ENCODE peak calls at places on chromosomes 2 and 18, in eight cellular contexts. One of them, this sample, is unnamed.
A peak's percentile ranks its signal among the peaks of the same experiment; 100 is the strongest.

GRCh38 chr2:10172033-10172865 is 49.7 kb downstream of the RRM2 start:
- DNase-seq in left ventricle myocardium inferior: no peak
- DNase-seq in PC-9: no peak
- DNase-seq in tibial artery: no peak
- DNase-seq in heart left ventricle: no peak
- DNase-seq in pancreas: no peak
- DNase-seq in heart right ventricle: no peak
- DNase-seq in breast epithelium: no peak
- DNase-seq in this sample: no peak

GRCh38 chr2:151482310-151482709 is 72.6 kb downstream of the RIF1 start:
- DNase-seq in left ventricle myocardium inferior: no peak
- DNase-seq in breast epithelium: no peak
- DNase-seq in PC-9: no peak
- DNase-seq in pancreas: no peak
- DNase-seq in tibial artery: no peak
- DNase-seq in heart right ventricle: no peak
- DNase-seq in heart left ventricle: no peak
- DNase-seq in this sample: no peak

GRCh38 chr2:136141510-136142154 is 23.7 kb upstream of the CXCR4 start:
- DNase-seq in tibial artery: no peak
- DNase-seq in PC-9: no peak
- DNase-seq in pancreas: no peak
- DNase-seq in heart left ventricle: no peak
- DNase-seq in heart right ventricle: no peak
- DNase-seq in breast epithelium: no peak
- DNase-seq in left ventricle myocardium inferior: no peak
- DNase-seq in this sample: no peak

GRCh38 chr18:59096098-59096779 is 43.4 kb upstream of the SEC11C start:
- DNase-seq in left ventricle myocardium inferior: no peak
- DNase-seq in pancreas: no peak
- DNase-seq in PC-9: no peak
- DNase-seq in breast epithelium: no peak
- DNase-seq in heart left ventricle: no peak
- DNase-seq in heart right ventricle: no peak
- DNase-seq in tibial artery: no peak
- DNase-seq in this sample: no peak

GRCh38 chr2:127415593-127416485 is 2.4 kb upstream of the PROC start:
- DNase-seq in heart left ventricle: peak; percentile 57
- DNase-seq in tibial artery: peak; percentile 76
- DNase-seq in breast epithelium: peak; percentile 76
- DNase-seq in heart right ventricle: peak; percentile 30
- DNase-seq in pancreas: peak; percentile 90
- DNase-seq in left ventricle myocardium inferior: peak; percentile 50
- DNase-seq in PC-9: peak; percentile 74
- DNase-seq in this sample: peak; percentile 64

GRCh38 chr2:172600644-172601043 is 44.8 kb downstream of the PDK1 start:
- DNase-seq in left ventricle myocardium inferior: no peak
- DNase-seq in heart right ventricle: no peak
- DNase-seq in pancreas: no peak
- DNase-seq in PC-9: no peak
- DNase-seq in heart left ventricle: no peak
- DNase-seq in tibial artery: no peak
- DNase-seq in breast epithelium: no peak
- DNase-seq in this sample: no peak

GRCh38 chr2:64698668-64699444 is 45.1 kb upstream of the SERTAD2 start:
- DNase-seq in left ventricle myocardium inferior: no peak
- DNase-seq in heart right ventricle: no peak
- DNase-seq in PC-9: peak; percentile 41
- DNase-seq in heart left ventricle: no peak
- DNase-seq in breast epithelium: no peak
- DNase-seq in tibial artery: no peak
- DNase-seq in pancreas: no peak
- DNase-seq in this sample: no peak

GRCh38 chr2:57979158-57979557 is 67.4 kb upstream of the VRK2 start:
- DNase-seq in pancreas: no peak
- DNase-seq in tibial artery: no peak
- DNase-seq in left ventricle myocardium inferior: no peak
- DNase-seq in PC-9: no peak
- DNase-seq in heart right ventricle: no peak
- DNase-seq in heart left ventricle: no peak
- DNase-seq in breast epithelium: no peak
- DNase-seq in this sample: no peak

GRCh38 chr2:188971316-188971930 is 2.8 kb upstream of the COL3A1 start:
- DNase-seq in tibial artery: no peak
- DNase-seq in PC-9: no peak
- DNase-seq in heart right ventricle: no peak
- DNase-seq in left ventricle myocardium inferior: no peak
- DNase-seq in pancreas: no peak
- DNase-seq in breast epithelium: no peak
- DNase-seq in heart left ventricle: no peak
- DNase-seq in this sample: no peak

DNA sequence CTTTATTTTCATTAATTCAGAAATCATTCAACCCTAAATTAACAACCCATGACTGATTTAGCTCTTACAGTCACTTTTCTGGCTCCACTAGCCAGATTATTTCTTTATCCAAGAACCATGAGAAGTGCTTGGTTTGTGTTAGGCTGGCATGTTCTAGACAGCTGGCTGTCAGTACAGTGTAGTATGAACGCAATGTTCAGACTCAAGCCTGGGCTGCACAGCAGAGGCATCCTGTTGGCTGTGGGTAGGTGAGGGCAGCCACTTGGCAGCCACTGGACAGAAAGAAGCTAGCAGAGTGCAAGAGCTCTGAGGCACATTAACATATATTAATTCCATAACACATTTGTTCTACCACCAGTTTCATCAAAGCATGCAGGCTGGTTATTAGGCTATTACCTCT is 522.9 kb upstream of the FSHR start:
- DNase-seq in pancreas: no peak
- DNase-seq in breast epithelium: no peak
- DNase-seq in heart left ventricle: no peak
- DNase-seq in heart right ventricle: no peak
- DNase-seq in tibial artery: no peak
- DNase-seq in PC-9: no peak
- DNase-seq in left ventricle myocardium inferior: no peak
- DNase-seq in this sample: no peak
- TF ChIP-seq CTCF in pancreas: no peak
- TF ChIP-seq CTCF in breast epithelium: no peak
- TF ChIP-seq CTCF in heart left ventricle: no peak
- TF ChIP-seq CTCF in heart right ventricle: no peak
- TF ChIP-seq CTCF in tibial artery: no peak
- TF ChIP-seq CTCF in PC-9: no peak
- TF ChIP-seq CTCF in left ventricle myocardium inferior: no peak
- TF ChIP-seq CTCF in this sample: no peak

GRCh38 chr2:55617160-55618024 is at the start of gene PPP4R3B:
- DNase-seq in breast epithelium: peak; percentile 98
- DNase-seq in PC-9: peak; percentile 100
- DNase-seq in heart left ventricle: peak; percentile 100
- DNase-seq in pancreas: peak; percentile 99
- DNase-seq in tibial artery: peak; percentile 100
- DNase-seq in heart right ventricle: peak; percentile 99
- DNase-seq in left ventricle myocardium inferior: peak; percentile 100
- DNase-seq in this sample: peak; percentile 99
- H3K4me1 ChIP-seq in breast epithelium: no peaks in the 10 kb centered on the region
- H3K4me1 ChIP-seq in PC-9: peaks cover 23% of the 10 kb centered on the region
- H3K4me1 ChIP-seq in heart left ventricle: peaks cover 42% of the 10 kb centered on the region
- H3K4me1 ChIP-seq in pancreas: peaks cover 16% of the 10 kb centered on the region
- H3K4me1 ChIP-seq in tibial artery: peaks cover 44% of the 10 kb centered on the region
- H3K4me1 ChIP-seq in heart right ventricle: peaks cover 34% of the 10 kb centered on the region
- H3K4me1 ChIP-seq in left ventricle myocardium inferior: peaks cover 86% of the 10 kb centered on the region
- H3K4me1 ChIP-seq in this sample: peaks cover 3% of the 10 kb centered on the region

GRCh38 chr2:27582695-27583389 is at the start of gene ZNF512:
- DNase-seq in breast epithelium: peak; percentile 75
- DNase-seq in pancreas: peak; percentile 87
- DNase-seq in heart right ventricle: peak; percentile 89
- DNase-seq in PC-9: peak; percentile 79
- DNase-seq in heart left ventricle: peak; percentile 94
- DNase-seq in tibial artery: peak; percentile 94
- DNase-seq in left ventricle myocardium inferior: peak; percentile 86
- DNase-seq in this sample: peak; percentile 64
- TF ChIP-seq CTCF in breast epithelium: peak; percentile 20
- TF ChIP-seq CTCF in pancreas: no peak
- TF ChIP-seq CTCF in heart right ventricle: no peak
- TF ChIP-seq CTCF in PC-9: no peak
- TF ChIP-seq CTCF in heart left ventricle: no peak
- TF ChIP-seq CTCF in tibial artery: no peak
- TF ChIP-seq CTCF in left ventricle myocardium inferior: no peak
- TF ChIP-seq CTCF in this sample: no peak

DNA sequence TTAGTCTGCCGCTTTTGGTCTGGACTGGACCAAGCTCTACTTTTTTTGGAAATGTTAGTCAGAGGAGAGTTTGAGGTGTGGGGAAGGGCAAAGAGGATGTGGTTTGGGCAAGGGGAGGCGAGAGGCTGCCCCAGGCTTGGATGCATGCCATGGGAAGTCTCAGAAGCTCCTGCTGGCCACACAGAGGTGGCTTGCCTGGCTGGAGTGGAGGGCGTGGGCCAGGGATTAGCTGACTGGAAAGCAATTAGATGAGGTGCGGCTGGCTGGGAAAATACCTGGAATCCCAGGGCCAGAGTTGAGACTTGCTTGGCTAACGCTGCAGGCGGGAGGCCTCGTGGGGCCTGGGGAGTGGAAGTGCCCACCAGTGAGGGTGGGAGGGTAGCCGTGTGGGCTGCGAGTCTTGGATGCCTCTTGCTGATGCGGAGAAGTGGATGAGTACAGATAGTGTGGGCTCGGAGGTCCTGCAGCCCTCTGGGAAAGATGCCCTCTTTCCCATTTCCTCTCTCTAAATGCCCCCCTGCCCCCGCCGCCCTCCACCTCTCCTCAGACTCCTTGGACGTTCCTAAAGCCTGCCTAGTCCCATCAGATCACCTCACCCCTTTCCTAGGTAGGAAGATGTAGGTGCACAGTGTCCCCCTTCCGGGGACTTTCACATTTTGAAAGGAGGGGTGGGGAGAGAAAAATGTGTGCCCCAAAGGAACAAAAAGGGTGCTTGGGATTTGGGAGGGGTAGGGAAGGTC is 117.6 kb downstream of the SMAD7 start:
- DNase-seq in PC-9: peak; percentile 92
- DNase-seq in tibial artery: peak; percentile 83
- DNase-seq in breast epithelium: no peak
- DNase-seq in heart right ventricle: peak; percentile 35
- DNase-seq in heart left ventricle: peak; percentile 68
- DNase-seq in pancreas: no peak
- DNase-seq in left ventricle myocardium inferior: peak; percentile 39
- DNase-seq in this sample: no peak
- H3K4me1 ChIP-seq in PC-9: peaks cover 60% of the 10 kb centered on the region
- H3K4me1 ChIP-seq in tibial artery: peaks cover 65% of the 10 kb centered on the region
- H3K4me1 ChIP-seq in breast epithelium: peaks cover 6% of the 10 kb centered on the region
- H3K4me1 ChIP-seq in heart right ventricle: peaks cover 50% of the 10 kb centered on the region
- H3K4me1 ChIP-seq in heart left ventricle: peaks cover 82% of the 10 kb centered on the region
- H3K4me1 ChIP-seq in pancreas: no peaks in the 10 kb centered on the region
- H3K4me1 ChIP-seq in left ventricle myocardium inferior: peaks cover 59% of the 10 kb centered on the region
- H3K4me1 ChIP-seq in this sample: peaks cover 8% of the 10 kb centered on the region

GRCh38 chr2:124810132-124810531 is 785.0 kb downstream of the CNTNAP5 start:
- DNase-seq in pancreas: no peak
- DNase-seq in PC-9: peak; percentile 35
- DNase-seq in heart left ventricle: peak; percentile 28
- DNase-seq in breast epithelium: no peak
- DNase-seq in tibial artery: no peak
- DNase-seq in left ventricle myocardium inferior: peak; percentile 14
- DNase-seq in heart right ventricle: peak; percentile 39
- DNase-seq in this sample: no peak
- TF ChIP-seq CTCF in pancreas: no peak
- TF ChIP-seq CTCF in PC-9: no peak
- TF ChIP-seq CTCF in heart left ventricle: peak; percentile 41
- TF ChIP-seq CTCF in breast epithelium: no peak
- TF ChIP-seq CTCF in tibial artery: no peak
- TF ChIP-seq CTCF in left ventricle myocardium inferior: peak; percentile 58
- TF ChIP-seq CTCF in heart right ventricle: peak; percentile 25
- TF ChIP-seq CTCF in this sample: no peak

DNA sequence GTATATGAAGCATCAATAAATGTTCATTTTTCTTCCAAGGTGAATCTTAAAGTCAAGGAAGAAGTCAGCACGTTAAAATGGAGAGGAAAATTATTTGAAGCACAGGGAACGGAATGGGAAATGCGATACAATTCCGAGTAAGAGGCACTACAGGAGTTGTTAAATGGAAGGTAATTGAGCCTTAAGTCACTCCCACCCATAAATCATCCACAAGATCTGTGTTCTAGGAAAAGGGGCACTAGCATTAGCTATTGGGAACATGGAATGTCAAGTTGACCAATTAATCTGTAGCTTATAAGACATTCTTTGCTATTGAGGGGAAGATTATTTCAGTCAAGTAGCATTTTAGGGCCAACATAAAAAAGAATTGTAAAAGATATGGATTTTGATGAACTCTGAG is 95.9 kb downstream of the SP3 start:
- DNase-seq in heart left ventricle: no peak
- DNase-seq in PC-9: no peak
- DNase-seq in left ventricle myocardium inferior: no peak
- DNase-seq in tibial artery: no peak
- DNase-seq in pancreas: no peak
- DNase-seq in heart right ventricle: no peak
- DNase-seq in breast epithelium: no peak
- DNase-seq in this sample: no peak
- H3K4me1 ChIP-seq in heart left ventricle: peaks cover under 1% of the 10 kb centered on the region
- H3K4me1 ChIP-seq in PC-9: peaks cover 18% of the 10 kb centered on the region
- H3K4me1 ChIP-seq in left ventricle myocardium inferior: peaks cover 8% of the 10 kb centered on the region
- H3K4me1 ChIP-seq in tibial artery: peaks cover 13% of the 10 kb centered on the region
- H3K4me1 ChIP-seq in pancreas: no peaks in the 10 kb centered on the region
- H3K4me1 ChIP-seq in heart right ventricle: peaks cover 11% of the 10 kb centered on the region
- H3K4me1 ChIP-seq in breast epithelium: peaks cover 7% of the 10 kb centered on the region
- H3K4me1 ChIP-seq in this sample: no peaks in the 10 kb centered on the region

GRCh38 chr2:199911052-199911876 is at the start of gene C2orf69:
- DNase-seq in left ventricle myocardium inferior: peak; percentile 96
- DNase-seq in PC-9: peak; percentile 92
- DNase-seq in pancreas: peak; percentile 96
- DNase-seq in heart left ventricle: peak; percentile 97
- DNase-seq in tibial artery: peak; percentile 97
- DNase-seq in heart right ventricle: peak; percentile 97
- DNase-seq in breast epithelium: peak; percentile 97
- DNase-seq in this sample: peak; percentile 97
- TF ChIP-seq CTCF in left ventricle myocardium inferior: no peak
- TF ChIP-seq CTCF in PC-9: no peak
- TF ChIP-seq CTCF in pancreas: no peak
- TF ChIP-seq CTCF in heart left ventricle: no peak
- TF ChIP-seq CTCF in tibial artery: no peak
- TF ChIP-seq CTCF in heart right ventricle: no peak
- TF ChIP-seq CTCF in breast epithelium: no peak
- TF ChIP-seq CTCF in this sample: no peak

GRCh38 chr2:218879881-218880748 is 537 bp upstream of the WNT10A start:
- DNase-seq in PC-9: no peak
- DNase-seq in tibial artery: no peak
- DNase-seq in pancreas: peak; percentile 37
- DNase-seq in breast epithelium: no peak
- DNase-seq in heart right ventricle: no peak
- DNase-seq in left ventricle myocardium inferior: no peak
- DNase-seq in heart left ventricle: no peak
- DNase-seq in this sample: no peak
- H3K4me1 ChIP-seq in PC-9: peaks cover 4% of the 10 kb centered on the region
- H3K4me1 ChIP-seq in tibial artery: peaks cover 40% of the 10 kb centered on the region
- H3K4me1 ChIP-seq in pancreas: peaks cover 11% of the 10 kb centered on the region
- H3K4me1 ChIP-seq in breast epithelium: no peaks in the 10 kb centered on the region
- H3K4me1 ChIP-seq in heart right ventricle: peaks cover 15% of the 10 kb centered on the region
- H3K4me1 ChIP-seq in left ventricle myocardium inferior: peaks cover 31% of the 10 kb centered on the region
- H3K4me1 ChIP-seq in heart left ventricle: peaks cover 35% of the 10 kb centered on the region
- H3K4me1 ChIP-seq in this sample: no peaks in the 10 kb centered on the region

This sample was measured in prostate gland.